ENCODE peak calls at places on chromosomes 6 and 20, in seven cellular contexts. A, B, N, C, R, I and X are unnamed samples.

GRCh38 chr6:153801917-153802316 is 237.1 kb upstream of the OPRM1 start:
- DNase-seq in A (no peak), B (no peak), N (no peak), C (no peak), R (no peak), I (no peak), X (no peak)

GRCh38 chr20:33531047-33531877 is 41.4 kb downstream of the CBFA2T2 start:
- DNase-seq in A (no peak), B (no peak), N (peak; percentile 26), C (no peak), R (no peak), I (no peak), X (no peak)

GRCh38 chr6:108884211-108885059 is 36.2 kb downstream of the ARMC2 start:
- DNase-seq in A (no peak), B (no peak), N (no peak), C (no peak), R (no peak), I (no peak), X (no peak)

GRCh38 chr6:149249370-149250357 is 67.8 kb upstream of the TAB2 start:
- DNase-seq in A (no peak), B (no peak), N (no peak), C (no peak), R (no peak), I (no peak), X (no peak)

GRCh38 chr6:89299451-89299850 is 15.6 kb downstream of the GABRR2 start:
- DNase-seq in A (no peak), B (no peak), N (no peak), C (no peak), R (no peak), I (no peak), X (no peak)

GRCh38 chr20:10369723-10370090 is 64.3 kb downstream of the MKKS start:
- DNase-seq in A (no peak), B (no peak), N (peak; percentile 17), C (no peak), R (no peak), I (peak; percentile 62), X (peak; percentile 63)

GRCh38 chr6:113619077-113619476 is 238.1 kb upstream of the MARCKS start:
- DNase-seq in A (no peak), B (no peak), N (no peak), C (no peak), R (no peak), I (no peak), X (no peak)

GRCh38 chr6:132298344-132298949 is 102.8 kb downstream of the MOXD1 start:
- DNase-seq in A (no peak), B (no peak), N (peak; percentile 73), C (no peak), R (no peak), I (no peak), X (peak; percentile 50)

GRCh38 chr6:1255646-1256365 is 56.1 kb upstream of the FOXQ1 start:
- DNase-seq in A (no peak), B (no peak), N (no peak), C (no peak), R (no peak), I (no peak), X (no peak)

GRCh38 chr6:70547313-70547712 is 19.4 kb upstream of the SDHAF4 start:
- DNase-seq in A (no peak), B (no peak), N (peak; percentile 17), C (no peak), R (no peak), I (no peak), X (no peak)

GRCh38 chr6:141349710-141350109 is 783.0 kb upstream of the GJE1 start:
- DNase-seq in A (no peak), B (no peak), N (no peak), C (no peak), R (no peak), I (no peak), X (no peak)

GRCh38 chr6:6105472-6106036 is 98.8 kb upstream of the NRN1 start:
- DNase-seq in A (no peak), B (no peak), N (no peak), C (no peak), R (no peak), I (no peak), X (no peak)

GRCh38 chr20:63505723-63506122 is 6.8 kb upstream of the EEF1A2 start:
- DNase-seq in A (no peak), B (no peak), N (no peak), C (no peak), R (no peak), I (no peak), X (peak; percentile 16)

GRCh38 chr20:61482901-61483300 is 230.8 kb downstream of the CDH4 start:
- DNase-seq in A (no peak), B (no peak), N (no peak), C (no peak), R (no peak), I (no peak), X (no peak)